ENCODE peak calls at places on chromosomes 7 and 10, in four cellular contexts. I is testis, L is ovary, S is body of pancreas. X is an unnamed sample.
A peak's percentile ranks its signal among the peaks of the same experiment; 100 is the strongest.

GRCh38 chr7:150514748-150515222 is at the start of gene GIMAP7:
- DNase-seq in I (no peak), L (no peak), S (no peak), X (no peak)

GRCh38 chr7:26001662-26002244 is 150.2 kb upstream of the NFE2L3 start:
- DNase-seq in S (peak; percentile 50), I (no peak), L (no peak), X (no peak)

GRCh38 chr10:60235001-60235400 is 154.7 kb downstream of the ANK3 start:
- DNase-seq in S (no peak), L (no peak), I (no peak), X (no peak)

GRCh38 chr10:118273662-118274061 is 68.5 kb downstream of the FAM204A start:
- DNase-seq in I (no peak), S (no peak), L (no peak), X (no peak)

GRCh38 chr7:1666779-1667565 is 3.1 kb upstream of the ELFN1 start:
- DNase-seq in L (no peak), S (no peak), I (no peak), X (peak; percentile 68)

GRCh38 chr10:52877453-52877852 is 104.9 kb upstream of the MBL2 start:
- DNase-seq in S (no peak), I (no peak), L (no peak), X (no peak)

GRCh38 chr10:13775786-13776780 is 189.3 kb downstream of the PRPF18 start:
- DNase-seq in I (no peak), L (no peak), S (no peak), X (no peak)

GRCh38 chr7:64997927-64998391 is 7.1 kb upstream of the ZNF117 start:
- DNase-seq in S (peak; percentile 84), L (no peak), I (no peak), X (no peak)

GRCh38 chr7:30162622-30163124 is 27.9 kb downstream of the MTURN start:
- DNase-seq in I (no peak), L (no peak), S (no peak), X (no peak)

GRCh38 chr10:131000737-131001136 is 310.8 kb downstream of the TCERG1L start:
- DNase-seq in S (no peak), I (peak; percentile 1), L (no peak), X (no peak)

GRCh38 chr7:42237162-42237821 is at the start of gene GLI3:
- DNase-seq in L (peak; percentile 89), S (peak; percentile 58), I (peak; percentile 83), X (peak; percentile 78)

GRCh38 chr10:79403441-79404230 is 41.8 kb downstream of the ZCCHC24 start:
- DNase-seq in L (peak; percentile 47), I (peak; percentile 53), S (no peak), X (peak; percentile 83)

GRCh38 chr10:9608592-9608991 is 1409.1 kb upstream of the CELF2 start:
- DNase-seq in S (no peak), L (no peak), I (no peak), X (no peak)

GRCh38 chr10:116044722-116045374 is 228.2 kb downstream of the GFRA1 start:
- DNase-seq in S (peak; percentile 48), I (peak; percentile 32), L (no peak), X (no peak)

GRCh38 chr10:34655286-34656170 is 159.6 kb downstream of the PARD3 start:
- DNase-seq in S (peak; percentile 57), I (peak; percentile 73), L (no peak), X (no peak)

GRCh38 chr7:139893999-139894398 is 64.9 kb downstream of the TBXAS1 start:
- DNase-seq in L (no peak), I (no peak), S (no peak), X (no peak)

GRCh38 chr10:4849555-4850242 is 23.7 kb downstream of the AKR1E2 start:
- DNase-seq in L (peak; percentile 91), S (peak; percentile 93), I (peak; percentile 96), X (peak; percentile 93)

GRCh38 chr7:107078517-107078966 is 34.0 kb downstream of the PRKAR2B start:
- DNase-seq in L (no peak), I (peak; percentile 64), S (peak; percentile 23), X (no peak)

GRCh38 chr10:69123306-69123746 is 652 bp upstream of the VPS26A start:
- DNase-seq in S (no peak), I (peak; percentile 73), L (no peak), X (no peak)

GRCh38 chr7:57375783-57376182 is 74.2 kb upstream of the ZNF716 start:
- DNase-seq in L (no peak), S (no peak), I (peak; percentile 93), X (no peak)

GRCh38 chr10:54800677-54801480 is at the start of gene PCDH15:
- DNase-seq in L (no peak), S (peak; percentile 12), I (peak; percentile 59), X (no peak)

GRCh38 chr10:6558759-6559429 is 21.2 kb downstream of the PRKCQ start:
- DNase-seq in S (no peak), L (no peak), I (no peak), X (no peak)

GRCh38 chr10:1677307-1677939 is 59.9 kb downstream of the ADARB2 start:
- DNase-seq in S (no peak), I (no peak), L (no peak), X (no peak)

GRCh38 chr7:66901941-66902843 is 18.8 kb upstream of the TMEM248 start:
- DNase-seq in S (no peak), L (no peak), I (no peak), X (no peak)

GRCh38 chr7:107836237-107837144 is 33.5 kb upstream of the SLC26A3 start:
- DNase-seq in I (no peak), L (no peak), S (no peak), X (no peak)

GRCh38 chr7:133702078-133702477 is 425.1 kb upstream of the LRGUK start:
- DNase-seq in S (no peak), L (no peak), I (no peak), X (no peak)

GRCh38 chr10:30158325-30158960 is 99.1 kb upstream of the JCAD start:
- DNase-seq in S (no peak), I (no peak), L (no peak), X (no peak)

GRCh38 chr7:96792115-96792514 is 82.5 kb upstream of the SEM1 start:
- DNase-seq in I (no peak), S (no peak), L (no peak), X (no peak)

GRCh38 chr7:84904561-84904960 is 282.3 kb downstream of the SEMA3D start:
- DNase-seq in L (no peak), I (no peak), S (no peak), X (no peak)

GRCh38 chr7:40329601-40330153 is 194.9 kb downstream of the SUGCT start:
- DNase-seq in I (no peak), L (no peak), S (no peak), X (no peak)

GRCh38 chr10:58661902-58662301 is 149.2 kb downstream of the BICC1 start:
- DNase-seq in L (no peak), S (no peak), I (no peak), X (no peak)

GRCh38 chr7:36264123-36264916 is 111.3 kb downstream of the EEPD1 start:
- DNase-seq in L (no peak), S (no peak), I (no peak), X (no peak)

GRCh38 chr10:32163774-32164148 is 107.5 kb upstream of the KIF5B start:
- DNase-seq in I (no peak), S (no peak), L (no peak), X (no peak)

GRCh38 chr10:124354411-124355382 is 64.0 kb downstream of the OAT start:
- DNase-seq in I (peak; percentile 71), S (no peak), L (peak; percentile 76), X (peak; percentile 79)

GRCh38 chr7:7707756-7708310 is 10.6 kb downstream of the RPA3 start:
- DNase-seq in L (no peak), S (no peak), I (no peak), X (no peak)

DNA sequence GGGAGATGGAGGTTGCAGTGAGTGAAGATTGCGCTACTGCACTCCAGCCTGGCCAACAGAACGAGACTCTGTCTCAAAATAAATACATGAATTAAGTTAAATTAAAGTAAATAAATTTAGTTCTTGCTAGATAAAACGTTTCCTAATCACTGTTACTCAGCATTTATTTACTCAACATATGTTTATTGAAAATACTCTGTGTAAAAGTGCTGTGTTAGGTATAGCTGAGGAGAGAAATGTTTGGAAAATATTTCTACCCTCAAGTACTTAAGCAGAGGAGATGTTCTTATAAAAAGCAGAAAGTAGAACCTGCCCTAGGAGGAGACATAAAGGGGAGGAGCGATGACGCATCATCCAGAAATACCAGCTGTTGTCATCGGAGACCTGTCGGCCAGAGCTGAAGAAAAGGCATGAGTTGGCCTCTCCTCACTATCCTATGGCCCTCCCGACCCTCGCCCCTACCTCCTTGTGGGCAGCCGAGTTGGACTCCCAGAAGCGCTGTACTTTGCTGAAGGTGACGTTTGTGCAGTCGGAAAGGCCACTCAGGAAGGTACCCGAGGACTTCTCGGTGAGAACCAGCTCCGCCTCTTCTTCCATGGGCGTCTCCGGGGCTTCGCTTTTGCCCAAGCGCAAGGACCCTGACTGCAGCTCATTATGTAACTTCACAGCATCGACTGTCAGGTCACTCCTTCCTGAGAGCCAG is 1.1 kb downstream of the RRP12 start:
- DNase-seq in S (peak; percentile 68), L (no peak), I (peak; percentile 50), X (peak; percentile 83)
- TF ChIP-seq POLR2A in S (no peak), L (no peak), I (no peak), X (no peak)

GRCh38 chr7:74178632-74179031 is 4.5 kb downstream of the EIF4H start:
- DNase-seq in S (no peak), I (no peak), L (no peak), X (no peak)

GRCh38 chr7:74173866-74174605 is at the start of gene EIF4H:
- DNase-seq in L (peak; percentile 99), S (peak; percentile 98), I (peak; percentile 97), X (peak; percentile 99)

GRCh38 chr7:74175270-74175803 is 1.2 kb downstream of the EIF4H start:
- DNase-seq in L (no peak), I (no peak), S (no peak), X (no peak)

GRCh38 chr7:74174606-74175082 is 488 bp downstream of the EIF4H start:
- DNase-seq in I (peak; percentile 49), S (peak; percentile 40), L (peak; percentile 71), X (no peak)

GRCh38 chr7:74176555-74176954 is 2.4 kb downstream of the EIF4H start:
- DNase-seq in I (no peak), L (no peak), S (no peak), X (no peak)
- H3K4me3 ChIP-seq in I (no peak overlapping the region), L (no peak overlapping the region), S (no peak overlapping the region), X (no peak overlapping the region)

GRCh38 chr10:110566472-110567200 is 859 bp upstream of the SMC3 start:
- DNase-seq in I (no peak), L (peak; percentile 22), S (no peak), X (peak; percentile 73)

GRCh38 chr10:110569120-110569519 is 1.6 kb downstream of the SMC3 start:
- DNase-seq in L (no peak), S (no peak), I (no peak), X (peak; percentile 20)

GRCh38 chr10:110569736-110570135 is 2.2 kb downstream of the SMC3 start:
- DNase-seq in I (no peak), S (no peak), L (no peak), X (no peak)

GRCh38 chr10:110567201-110568054 is at the start of gene SMC3:
- DNase-seq in S (peak; percentile 89), I (peak; percentile 96), L (peak; percentile 92), X (peak; percentile 96)

GRCh38 chr10:110568055-110568735 is 700 bp downstream of the SMC3 start:
- DNase-seq in S (peak; percentile 43), L (no peak), I (peak; percentile 63), X (peak; percentile 94)
- TF ChIP-seq POLR2A in S (no peak), L (no peak), I (no peak), X (no peak)

DNA sequence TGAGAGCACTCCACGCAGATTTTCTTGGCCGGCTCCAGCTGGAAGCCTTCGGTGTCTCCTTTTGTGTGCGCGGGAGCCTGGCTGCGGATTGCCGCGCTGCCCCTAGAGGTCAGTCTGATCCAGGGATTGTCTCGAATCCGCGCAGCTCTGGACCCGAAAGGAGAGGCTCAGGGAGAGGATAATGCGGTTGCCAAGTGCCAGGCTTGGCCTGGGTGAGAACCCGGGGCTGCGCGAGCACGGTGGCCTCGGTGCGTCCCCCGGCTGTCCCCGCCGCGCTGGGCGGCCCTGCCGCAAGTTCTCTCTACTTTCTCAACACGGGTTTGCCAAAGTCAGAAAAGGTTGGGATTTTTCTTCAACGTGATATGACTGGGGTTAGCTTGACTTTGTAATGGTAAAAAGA is 140.9 kb downstream of the ADCYAP1R1 start:
- DNase-seq in S (peak; percentile 56), I (peak; percentile 79), L (peak; percentile 44), X (no peak)
- H3K4me3 ChIP-seq in S (no peak overlapping the region), I (peak overlapping the region; percentile 29), L (no peak overlapping the region), X (no peak overlapping the region)